ENCODE peak calls at places on chromosomes 4 and X, in nine cellular contexts. M is aorta; F is colonic mucosa; K is suprapubic skin; Y is pancreas; X is CD8-positive, alpha-beta memory T cell; A is HepG2; U is left ventricle myocardium inferior; O is cardiac muscle cell. J is an unnamed sample. For H3K4me1 and H3K36me3, the result is how much of the 10 kb centered on the place peaks cover.

GRCh38 chrX:6228720-6229119 is at the start of gene NLGN4X:
- DNase-seq in X (no peak), Y (no peak), U (no peak), O (no peak), F (no peak), K (no peak), A (no peak), M (no peak), J (peak)

GRCh38 chrX:77087529-77088169 is 359.5 kb upstream of the FGF16 start:
- DNase-seq in X (no peak), F (peak), M (peak), A (peak), U (no peak), O (peak), Y (no peak), K (no peak), J (no peak)

GRCh38 chrX:139559383-139560042 is 29.0 kb downstream of the F9 start:
- DNase-seq in K (no peak), A (peak), M (no peak), Y (no peak), U (no peak), F (peak), O (peak), X (no peak), J (peak)

GRCh38 chrX:56995271-56995994 is at the start of gene SPIN3:
- DNase-seq in U (peak), K (peak), O (peak), Y (peak), M (peak), A (peak), X (peak), F (peak), J (peak)

GRCh38 chr4:82890602-82890912 is 396 bp downstream of the SEC31A start:
- DNase-seq in F (no peak), O (no peak), U (no peak), Y (no peak), A (no peak), X (no peak), K (no peak), M (no peak), J (peak)

GRCh38 chr4:137599766-137600165 is 67.5 kb upstream of the PCDH18 start:
- DNase-seq in Y (no peak), K (no peak), A (no peak), O (no peak), U (no peak), X (no peak), M (no peak), F (no peak), J (no peak)

GRCh38 chr4:178937130-178937529 is 1494.9 kb upstream of the AGA start:
- DNase-seq in A (no peak), X (no peak), M (no peak), K (no peak), F (no peak), O (no peak), U (no peak), Y (no peak), J (no peak)

GRCh38 chr4:41285202-41285876 is 28.6 kb downstream of the UCHL1 start:
- DNase-seq in U (no peak), Y (no peak), M (no peak), O (no peak), A (no peak), K (no peak), F (no peak), X (no peak), J (no peak)

GRCh38 chrX:48937065-48937907 is 18.5 kb upstream of the PIM2 start:
- DNase-seq in F (peak), O (peak), K (no peak), X (peak), Y (no peak), M (peak), U (peak), A (no peak), J (no peak)

GRCh38 chr4:122832732-122833131 is 6.1 kb downstream of the FGF2 start:
- DNase-seq in O (no peak), K (no peak), M (no peak), U (no peak), F (no peak), A (no peak), Y (no peak), X (no peak), J (no peak)

GRCh38 chr4:122833999-122834398 is 7.4 kb downstream of the FGF2 start:
- DNase-seq in O (no peak), A (no peak), Y (no peak), F (no peak), M (no peak), U (no peak), K (no peak), X (no peak), J (no peak)

GRCh38 chr4:122838034-122838433 is 11.4 kb downstream of the FGF2 start:
- DNase-seq in X (no peak), O (no peak), Y (no peak), A (no peak), F (no peak), U (no peak), M (no peak), K (no peak), J (no peak)

GRCh38 chr4:122831515-122832196 is 5.0 kb downstream of the FGF2 start:
- DNase-seq in M (no peak), U (no peak), K (no peak), F (no peak), X (no peak), Y (no peak), A (no peak), O (no peak), J (no peak)

DNA sequence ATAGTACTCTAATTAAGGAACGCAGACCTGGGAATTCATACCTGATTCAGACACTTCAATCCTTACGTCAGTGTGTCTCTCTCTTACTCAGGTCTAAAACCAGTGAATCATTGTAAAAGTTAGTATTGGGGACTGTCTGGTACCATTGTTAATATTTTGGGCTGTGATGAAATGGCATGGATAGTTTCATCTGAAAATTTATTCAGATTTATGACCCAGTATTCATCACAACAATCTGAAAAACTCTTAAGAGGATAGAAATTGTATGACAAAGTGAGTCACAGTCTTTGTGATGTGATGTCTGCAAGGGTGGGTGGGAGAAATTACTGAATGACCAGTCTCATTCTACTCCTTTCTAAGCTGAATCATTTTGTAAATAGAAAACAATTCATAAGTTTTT is 10.3 kb downstream of the FGF2 start:
- DNase-seq in O (no peak), U (no peak), M (no peak), A (no peak), Y (no peak), K (no peak), X (no peak), F (no peak), J (no peak)
- H3K4me1 ChIP-seq in O (under half), U (under half), M (under half), A (under half), Y (under half), K (under half), X (under half), F (under half), J (under half)

DNA sequence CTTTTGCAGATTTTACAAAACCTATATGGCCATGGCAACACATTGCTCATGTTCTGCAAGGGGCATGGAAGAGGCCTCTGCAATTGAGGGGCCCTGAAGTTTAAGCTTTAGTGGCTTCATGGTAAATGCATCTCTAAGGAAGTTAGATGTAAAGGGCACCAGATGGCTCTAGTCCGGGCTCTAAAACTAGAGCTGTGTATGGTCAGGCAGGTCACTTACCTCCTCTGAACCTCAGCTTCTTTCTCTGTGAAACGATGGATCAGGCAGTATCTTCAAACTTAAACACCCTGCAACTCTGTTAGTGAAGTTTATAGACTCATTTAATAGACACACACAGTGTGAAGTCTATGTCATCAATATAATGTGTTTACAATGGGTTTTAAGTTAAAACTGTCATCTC is 10.0 kb downstream of the MAGEB17 start:
- DNase-seq in Y (no peak), X (no peak), F (no peak), M (no peak), K (no peak), U (no peak), A (no peak), O (no peak), J (no peak)
- H3K36me3 ChIP-seq in Y (under half), X (under half), F (under half), M (under half), K (under half), U (under half), A (under half), O (under half), J (under half)

DNA sequence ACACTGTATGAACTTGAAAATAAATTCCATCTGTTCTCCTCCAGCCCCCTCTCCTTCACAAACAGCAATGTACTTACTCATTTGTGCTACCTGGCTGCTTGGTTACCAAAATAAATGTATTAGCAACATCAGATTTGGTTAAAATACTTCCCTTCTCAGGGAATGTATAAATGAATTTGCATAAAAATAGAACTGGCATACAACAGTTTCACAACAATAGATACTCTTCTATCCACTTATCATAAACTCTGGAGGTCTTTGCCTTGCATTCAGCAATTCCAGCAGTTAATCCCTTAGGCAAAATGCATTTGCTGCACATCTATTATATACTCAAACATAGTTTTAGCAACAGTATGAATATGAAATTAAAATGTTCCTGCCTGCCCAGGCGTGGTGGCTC is 658.2 kb downstream of the CENPC start:
- DNase-seq in O (no peak), M (no peak), F (no peak), Y (no peak), A (no peak), X (no peak), K (no peak), U (no peak), J (no peak)
- H3K4me1 ChIP-seq in O (under half), M (under half), F (under half), Y (under half), A (under half), X (under half), K (under half), U (under half), J (under half)

DNA sequence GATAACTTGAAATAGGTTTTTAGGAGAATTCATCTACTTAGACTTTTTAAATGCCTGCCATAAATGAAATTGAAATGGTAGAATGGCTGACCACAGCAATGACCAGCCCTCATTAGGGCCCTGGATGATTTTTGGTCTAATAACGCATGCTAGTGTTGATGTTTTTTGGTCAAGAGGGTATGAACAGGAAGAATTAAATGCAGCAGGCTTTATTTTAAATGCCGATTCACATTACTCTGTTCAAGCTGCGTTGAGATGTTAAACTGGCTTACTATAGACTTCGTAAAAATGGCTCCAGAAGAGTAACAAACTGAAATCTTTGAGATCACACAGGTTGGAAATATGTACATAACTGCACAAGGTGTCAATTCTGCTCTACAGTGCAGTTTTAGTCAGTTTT is 14.6 kb downstream of the DDX3X start:
- DNase-seq in F (no peak), K (no peak), O (no peak), U (no peak), X (no peak), Y (no peak), A (no peak), M (no peak), J (no peak)
- H3K36me3 ChIP-seq in F (under half), K (under half), O (half or more), U (half or more), X (under half), Y (half or more), A (under half), M (under half), J (half or more)

DNA sequence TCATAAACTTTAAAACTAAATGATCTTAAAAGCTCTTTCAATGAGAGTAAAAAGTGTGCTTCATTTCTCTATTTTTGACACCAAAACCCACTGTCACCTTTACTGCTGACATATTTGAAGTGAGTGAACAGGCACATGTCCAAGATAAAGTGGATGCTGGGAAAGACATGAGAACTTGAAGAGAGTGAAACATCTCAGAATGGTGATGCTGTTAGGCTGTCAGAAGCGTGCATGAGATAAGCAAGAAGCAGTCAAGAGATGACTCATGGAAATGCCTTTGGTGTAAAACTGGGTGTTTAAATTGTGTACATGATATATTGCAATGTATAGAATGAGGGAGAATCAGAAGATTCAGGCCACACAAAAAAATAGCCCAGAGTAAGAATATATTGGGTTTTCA is 21.8 kb upstream of the GBA3 start:
- DNase-seq in X (no peak), M (no peak), O (peak), Y (no peak), K (no peak), U (no peak), F (no peak), A (no peak), J (peak)
- H3K4me1 ChIP-seq in X (under half), M (under half), O (under half), Y (under half), K (under half), U (under half), F (under half), A (under half), J (under half)

DNA sequence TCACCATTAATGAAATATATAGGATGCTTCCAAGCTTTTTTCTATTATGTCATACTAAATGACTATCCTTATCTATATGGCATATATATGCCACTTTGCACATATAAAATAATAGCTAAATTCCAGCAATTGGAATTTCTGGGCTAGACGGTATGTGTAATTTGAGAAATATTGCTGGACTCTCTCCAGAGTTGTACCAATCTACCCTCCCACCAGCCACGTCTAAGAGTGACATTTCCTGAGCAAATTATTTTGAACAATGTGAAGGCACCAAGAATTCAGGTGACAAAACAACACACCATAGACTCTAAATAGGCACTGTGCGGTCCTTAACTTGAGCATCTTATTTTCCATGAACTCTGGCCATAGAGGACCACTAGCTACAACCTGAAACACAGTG is 62.3 kb downstream of the RFC1 start:
- DNase-seq in F (no peak), K (no peak), O (no peak), U (no peak), Y (no peak), M (no peak), X (no peak), A (no peak), J (no peak)
- H3K36me3 ChIP-seq in F (under half), K (half or more), O (half or more), U (half or more), Y (under half), M (under half), X (half or more), A (under half), J (under half)

GRCh38 chrX:68839771-68840170 is 10.9 kb downstream of the EFNB1 start:
- DNase-seq in M (no peak), F (no peak), U (no peak), Y (no peak), K (no peak), A (no peak), X (no peak), O (no peak), J (no peak)
- H3K4me1 ChIP-seq in M (under half), F (under half), U (under half), Y (under half), K (under half), A (under half), X (under half), O (under half), J (under half)

GRCh38 chr4:7061815-7062214 is 6.0 kb downstream of the GRPEL1 start:
- DNase-seq in A (no peak), Y (no peak), O (no peak), F (no peak), M (no peak), X (no peak), U (no peak), K (peak), J (no peak)
- H3K36me3 ChIP-seq in A (under half), Y (under half), O (under half), F (under half), M (under half), X (under half), U (half or more), K (half or more), J (half or more)

DNA sequence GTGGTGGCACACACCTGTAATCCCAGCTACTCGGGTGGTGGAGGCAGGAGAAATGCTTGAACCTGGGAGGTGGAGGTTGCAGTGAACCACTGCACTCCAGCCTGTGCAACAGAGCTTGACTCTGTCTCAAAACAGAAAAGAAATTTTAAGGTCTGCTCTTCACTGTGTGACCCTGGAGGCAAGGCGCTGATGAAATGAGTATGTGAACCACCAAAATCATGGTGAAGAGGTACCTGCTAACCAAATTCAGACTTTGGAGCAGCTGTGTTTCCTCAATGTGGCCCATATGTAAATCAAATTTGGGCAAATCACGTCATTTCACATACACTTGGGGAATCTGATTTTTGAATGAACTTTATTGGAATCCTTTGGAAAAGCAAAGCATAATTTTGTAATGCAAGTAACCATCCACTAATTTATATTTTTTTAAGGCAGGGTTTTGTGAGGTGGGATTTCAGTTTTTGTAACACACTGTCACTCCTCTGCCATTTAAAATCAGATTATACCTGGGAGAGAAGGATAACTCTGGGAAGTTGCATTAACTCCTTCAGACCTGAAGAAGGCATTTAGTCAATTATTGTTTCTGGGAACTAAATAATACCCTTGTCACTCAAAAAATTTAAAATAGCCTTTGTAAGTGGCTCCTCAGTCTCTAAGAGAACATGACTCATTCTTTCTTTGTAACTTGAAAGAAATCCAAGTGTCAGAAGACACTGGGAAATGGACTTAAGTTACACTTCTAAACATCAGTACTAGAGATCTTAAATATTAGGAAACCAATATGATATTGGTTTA is 24.0 kb downstream of the DOCK11 start:
- DNase-seq in U (no peak), M (no peak), A (no peak), X (no peak), O (peak), F (no peak), Y (no peak), K (no peak), J (no peak)
- H3K4me1 ChIP-seq in U (under half), M (under half), A (under half), X (half or more), O (under half), F (under half), Y (under half), K (under half), J (under half)

DNA sequence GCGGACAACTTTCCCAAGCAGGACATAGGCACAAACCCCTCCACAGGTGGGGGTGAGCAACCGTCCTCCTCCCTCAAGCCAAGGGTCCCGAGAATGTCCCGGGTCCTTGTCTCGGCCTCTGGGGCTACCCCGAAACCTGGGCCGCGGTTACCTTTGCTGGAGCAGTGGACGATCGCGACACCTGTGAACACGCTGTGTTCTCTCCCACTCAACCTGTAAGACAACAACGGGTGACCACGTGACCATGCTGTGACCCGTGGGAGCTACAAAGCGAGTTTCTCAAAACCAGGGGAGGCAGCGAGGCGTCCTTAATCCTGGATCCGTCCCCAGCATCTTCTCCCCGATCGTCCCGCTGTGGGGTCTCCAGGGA is 17.9 kb downstream of the ASMTL start:
- DNase-seq in Y (peak), U (no peak), O (no peak), X (no peak), A (no peak), M (peak), K (peak), F (no peak), J (no peak)
- H3K36me3 ChIP-seq in Y (under half), U (half or more), O (under half), X (under half), A (under half), M (under half), K (half or more), F (under half), J (under half)